ENCODE peak calls at places on chromosomes 6 and 20, in six cellular contexts. R is GM23248; J is iPS-NIHi11; Y is activated CD8-positive, alpha-beta memory T cell treated with anti-CD3 and anti-CD28 coated beads for 1 hour; K is ureter; H is NCI-H146. I is an unnamed sample.
A peak's percentile ranks its signal among the peaks of the same experiment; 100 is the strongest.

GRCh38 chr6:142945446-142946180 is 637 bp upstream of the HIVEP2 start:
- DNase-seq in R (peak; percentile 83), J (peak; percentile 55), Y (no peak), K (peak; percentile 79), H (peak; percentile 45), I (no peak)

GRCh38 chr6:147078602-147079001 is 125.6 kb upstream of the STXBP5 start:
- DNase-seq in R (no peak), J (no peak), Y (no peak), K (no peak), H (no peak), I (no peak)

GRCh38 chr6:30687659-30688431 is 1.4 kb upstream of the PPP1R18 start:
- DNase-seq in R (peak; percentile 78), J (no peak), Y (no peak), K (peak; percentile 66), H (no peak), I (no peak)

GRCh38 chr20:32078777-32079176 is 26.7 kb downstream of the HCK start:
- DNase-seq in R (no peak), J (no peak), Y (no peak), K (no peak), H (no peak), I (no peak)

GRCh38 chr20:61763740-61764400 is 301.8 kb downstream of the TAF4 start:
- DNase-seq in R (no peak), J (no peak), Y (no peak), K (no peak), H (no peak), I (no peak)

GRCh38 chr6:25899580-25900408 is 25.8 kb upstream of the SLC17A3 start:
- DNase-seq in R (peak; percentile 23), J (no peak), Y (no peak), K (no peak), H (peak; percentile 0), I (no peak)

GRCh38 chr6:12537389-12537788 is 179.2 kb upstream of the PHACTR1 start:
- DNase-seq in R (no peak), J (no peak), Y (no peak), K (no peak), H (no peak), I (no peak)

GRCh38 chr6:100229512-100229911 is 235.2 kb downstream of the SIM1 start:
- DNase-seq in R (no peak), J (no peak), Y (no peak), K (no peak), H (peak; percentile 63), I (no peak)

GRCh38 chr20:25547999-25548398 is 37.3 kb downstream of the NINL start:
- DNase-seq in R (no peak), J (no peak), Y (no peak), K (no peak), H (no peak), I (no peak)